ENCODE peak calls at places on chromosome 13, in four cellular contexts. I is K562, A is HepG2, N is GM12878. E is an unnamed sample.

GRCh38 chr13:67075239-67075638 is 154.9 kb downstream of the PCDH9 start:
- DNase-seq in I (no peak), N (no peak), A (no peak), E (no peak)

GRCh38 chr13:33800646-33801186 is 17.2 kb upstream of the RFC3 start:
- DNase-seq in N (no peak), I (no peak), A (no peak), E (no peak)

GRCh38 chr13:59445812-59446211 is 717.9 kb downstream of the DIAPH3 start:
- DNase-seq in N (no peak), I (no peak), A (no peak), E (no peak)

GRCh38 chr13:27300941-27301586 is 30.4 kb downstream of the RASL11A start:
- DNase-seq in A (no peak), N (no peak), I (no peak), E (no peak)

GRCh38 chr13:114067381-114067885 is 65.0 kb downstream of the RASA3 start:
- DNase-seq in A (no peak), I (no peak), N (peak; percentile 87), E (no peak)

GRCh38 chr13:112844411-112844810 is 124.6 kb upstream of the MCF2L start:
- DNase-seq in A (no peak), N (no peak), I (no peak), E (no peak)

GRCh38 chr13:48975101-48975925 is at the start of gene FNDC3A:
- DNase-seq in I (peak; percentile 69), A (peak; percentile 47), N (no peak), E (peak; percentile 71)

GRCh38 chr13:92317066-92317465 is 909.5 kb upstream of the GPC6 start:
- DNase-seq in A (no peak), N (no peak), I (no peak), E (no peak)

GRCh38 chr13:66200555-66200954 is 1029.6 kb downstream of the PCDH9 start:
- DNase-seq in I (no peak), A (no peak), N (no peak), E (no peak)

GRCh38 chr13:63605403-63605802 is 2189.8 kb upstream of the PCDH20 start:
- DNase-seq in A (no peak), N (no peak), I (no peak), E (no peak)

GRCh38 chr13:44578064-44578394 is 1.9 kb upstream of the TSC22D1 start:
- DNase-seq in N (no peak), I (no peak), A (no peak), E (no peak)

GRCh38 chr13:43489168-43489730 is 297.5 kb downstream of the ENOX1 start:
- DNase-seq in N (no peak), A (no peak), I (no peak), E (no peak)

GRCh38 chr13:71759506-71760225 is 107.3 kb downstream of the DACH1 start:
- DNase-seq in N (no peak), I (no peak), A (peak; percentile 10), E (no peak)

GRCh38 chr13:37811441-37811840 is 58.1 kb downstream of the TRPC4 start:
- DNase-seq in I (no peak), N (no peak), A (no peak), E (no peak)
- TF ChIP-seq TARDBP in I (no peak), N (no peak), A (no peak), E (no peak)

GRCh38 chr13:89034015-89034414 is 1362.8 kb downstream of the SLITRK5 start:
- DNase-seq in N (no peak), I (no peak), A (no peak), E (no peak)

GRCh38 chr13:89027694-89028306 is 1356.6 kb downstream of the SLITRK5 start:
- DNase-seq in A (no peak), I (no peak), N (no peak), E (no peak)

GRCh38 chr13:89029062-89029461 is 1357.9 kb downstream of the SLITRK5 start:
- DNase-seq in A (no peak), I (no peak), N (no peak), E (no peak)
- TF ChIP-seq TARDBP in A (no peak), I (no peak), N (no peak), E (no peak)

DNA sequence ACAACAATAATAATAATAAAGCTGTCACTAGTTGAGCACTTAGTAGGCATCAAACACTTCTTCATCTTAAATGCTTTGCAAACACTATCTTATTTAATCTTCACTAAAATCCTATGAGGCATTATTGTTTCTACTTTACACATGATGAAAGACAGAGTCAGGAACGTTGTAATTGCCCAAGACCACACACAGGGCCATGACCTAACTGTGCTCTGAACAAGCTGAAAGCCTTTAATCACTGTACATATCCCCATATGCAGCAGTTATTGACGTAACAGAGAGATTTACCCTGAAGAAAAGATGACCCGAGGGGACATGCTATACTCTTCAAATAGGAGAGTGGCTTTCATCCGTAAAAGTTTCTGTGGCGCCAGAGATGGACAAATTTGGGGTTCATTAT is 53.0 kb downstream of the SACS start:
- DNase-seq in N (no peak), I (no peak), A (no peak), E (no peak)
- TF ChIP-seq TARDBP in N (no peak), I (no peak), A (no peak), E (no peak)

DNA sequence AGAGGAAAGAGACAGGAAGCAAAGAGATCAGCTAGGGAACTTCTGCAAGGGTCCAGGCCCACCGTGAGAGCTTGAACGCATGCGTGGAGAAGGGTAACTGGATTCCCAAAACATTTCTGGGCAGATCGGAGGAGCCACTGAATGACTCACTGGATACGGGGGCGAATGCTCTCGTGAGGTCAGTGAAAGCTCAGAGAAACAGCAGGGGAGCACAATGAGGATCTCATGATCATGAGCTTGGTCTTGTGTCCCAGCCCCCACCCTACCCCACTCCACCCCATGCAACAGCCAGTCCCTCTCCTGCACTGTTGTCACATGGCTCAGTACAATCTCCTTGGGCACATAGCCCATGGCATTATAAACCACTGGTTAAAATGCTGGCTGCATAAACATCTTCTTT is 40.6 kb downstream of the DCLK1 start:
- DNase-seq in A (no peak), I (no peak), N (no peak), E (peak; percentile 8)
- TF ChIP-seq TARDBP in A (no peak), I (no peak), N (no peak), E (no peak)